ENCODE peak calls at places on chromosomes 6 and 20, in four cellular contexts. One of them, this sample, is unnamed.
A peak's percentile ranks its signal among the peaks of the same experiment; 100 is the strongest.

GRCh38 chr6:85483041-85483700 is 33.3 kb downstream of the NT5E start:
- DNase-seq in PC-9: peak; percentile 37
- DNase-seq in adrenal gland: peak; percentile 86
- DNase-seq in spleen: peak; percentile 94
- DNase-seq in this sample: peak; percentile 87

GRCh38 chr6:27251672-27252251 is 4.3 kb downstream of the PRSS16 start:
- DNase-seq in PC-9: peak; percentile 86
- DNase-seq in adrenal gland: peak; percentile 68
- DNase-seq in spleen: peak; percentile 89
- DNase-seq in this sample: peak; percentile 94

GRCh38 chr20:9397928-9398327 is 116.5 kb upstream of the LAMP5 start:
- DNase-seq in PC-9: no peak
- DNase-seq in adrenal gland: peak; percentile 26
- DNase-seq in spleen: no peak
- DNase-seq in this sample: no peak

GRCh38 chr6:28081486-28081751 is 1.1 kb downstream of the ZNF165 start:
- DNase-seq in PC-9: no peak
- DNase-seq in adrenal gland: no peak
- DNase-seq in spleen: no peak
- DNase-seq in this sample: no peak

GRCh38 chr6:26431258-26432162 is 8.8 kb upstream of the BTN3A3 start:
- DNase-seq in PC-9: no peak
- DNase-seq in adrenal gland: no peak
- DNase-seq in spleen: no peak
- DNase-seq in this sample: no peak

GRCh38 chr6:130183271-130184222 is 39.2 kb downstream of the SAMD3 start:
- DNase-seq in PC-9: no peak
- DNase-seq in adrenal gland: no peak
- DNase-seq in spleen: no peak
- DNase-seq in this sample: no peak

GRCh38 chr6:119349041-119349340 is 570 bp downstream of the MAN1A1 start:
- DNase-seq in PC-9: no peak
- DNase-seq in adrenal gland: no peak
- DNase-seq in spleen: peak; percentile 93
- DNase-seq in this sample: no peak

GRCh38 chr20:21384308-21384892 is 12.9 kb downstream of the NKX2-4 start:
- DNase-seq in PC-9: no peak
- DNase-seq in adrenal gland: no peak
- DNase-seq in spleen: no peak
- DNase-seq in this sample: no peak

GRCh38 chr6:108556864-108557493 is 3.7 kb upstream of the FOXO3 start:
- DNase-seq in PC-9: no peak
- DNase-seq in adrenal gland: peak; percentile 33
- DNase-seq in spleen: no peak
- DNase-seq in this sample: no peak

GRCh38 chr6:129667621-129668020 is 42.4 kb downstream of the ARHGAP18 start:
- DNase-seq in PC-9: peak; percentile 59
- DNase-seq in adrenal gland: peak; percentile 88
- DNase-seq in spleen: no peak
- DNase-seq in this sample: no peak

GRCh38 chr6:142773324-142773723 is 171.7 kb downstream of the HIVEP2 start:
- DNase-seq in PC-9: no peak
- DNase-seq in adrenal gland: no peak
- DNase-seq in spleen: no peak
- DNase-seq in this sample: no peak

GRCh38 chr20:19974621-19975435 is 42.3 kb upstream of the NAA20 start:
- DNase-seq in PC-9: peak; percentile 84
- DNase-seq in adrenal gland: peak; percentile 92
- DNase-seq in spleen: peak; percentile 88
- DNase-seq in this sample: peak; percentile 94

GRCh38 chr20:63167026-63167917 is 48.7 kb downstream of the YTHDF1 start:
- DNase-seq in PC-9: no peak
- DNase-seq in adrenal gland: no peak
- DNase-seq in spleen: no peak
- DNase-seq in this sample: no peak

GRCh38 chr6:64803470-64804166 is 903.4 kb downstream of the EYS start:
- DNase-seq in PC-9: no peak
- DNase-seq in adrenal gland: no peak
- DNase-seq in spleen: peak; percentile 66
- DNase-seq in this sample: no peak

GRCh38 chr6:152721956-152722355 is 24.3 kb downstream of the MYCT1 start:
- DNase-seq in PC-9: no peak
- DNase-seq in adrenal gland: no peak
- DNase-seq in spleen: peak; percentile 33
- DNase-seq in this sample: no peak

GRCh38 chr6:108492131-108492766 is 68.5 kb upstream of the FOXO3 start:
- DNase-seq in PC-9: peak; percentile 53
- DNase-seq in adrenal gland: no peak
- DNase-seq in spleen: no peak
- DNase-seq in this sample: no peak

GRCh38 chr6:166365806-166366205 is 16.9 kb downstream of the MPC1 start:
- DNase-seq in PC-9: no peak
- DNase-seq in adrenal gland: no peak
- DNase-seq in spleen: no peak
- DNase-seq in this sample: no peak

GRCh38 chr6:123036663-123037062 is 40.6 kb downstream of the CLVS2 start:
- DNase-seq in PC-9: no peak
- DNase-seq in adrenal gland: no peak
- DNase-seq in spleen: no peak
- DNase-seq in this sample: no peak

GRCh38 chr6:147167576-147168461 is 36.4 kb upstream of the STXBP5 start:
- DNase-seq in PC-9: no peak
- DNase-seq in adrenal gland: no peak
- DNase-seq in spleen: no peak
- DNase-seq in this sample: no peak

GRCh38 chr6:27503436-27504030 is 30.6 kb upstream of the ZNF184 start:
- DNase-seq in PC-9: peak; percentile 75
- DNase-seq in adrenal gland: peak; percentile 59
- DNase-seq in spleen: peak; percentile 81
- DNase-seq in this sample: no peak

GRCh38 chr20:23245553-23246128 is 105.0 kb upstream of the NXT1 start:
- DNase-seq in PC-9: no peak
- DNase-seq in adrenal gland: peak; percentile 69
- DNase-seq in spleen: peak; percentile 88
- DNase-seq in this sample: peak; percentile 81

GRCh38 chr6:42642794-42643193 is 79.0 kb downstream of the UBR2 start:
- DNase-seq in PC-9: no peak
- DNase-seq in adrenal gland: no peak
- DNase-seq in spleen: no peak
- DNase-seq in this sample: no peak

GRCh38 chr20:48273843-48274242 is 488.6 kb upstream of the SULF2 start:
- DNase-seq in PC-9: no peak
- DNase-seq in adrenal gland: no peak
- DNase-seq in spleen: no peak
- DNase-seq in this sample: no peak

GRCh38 chr6:76552268-76552667 is 479.8 kb upstream of the IMPG1 start:
- DNase-seq in PC-9: no peak
- DNase-seq in adrenal gland: no peak
- DNase-seq in spleen: no peak
- DNase-seq in this sample: no peak

GRCh38 chr6:155186052-155186658 is 77.7 kb upstream of the CLDN20 start:
- DNase-seq in PC-9: no peak
- DNase-seq in adrenal gland: no peak
- DNase-seq in spleen: no peak
- DNase-seq in this sample: no peak

GRCh38 chr6:118668761-118669411 is 17.5 kb upstream of the CEP85L start:
- DNase-seq in PC-9: peak; percentile 73
- DNase-seq in adrenal gland: no peak
- DNase-seq in spleen: no peak
- DNase-seq in this sample: no peak

GRCh38 chr6:41976794-41977484 is 35.3 kb upstream of the CCND3 start:
- DNase-seq in PC-9: peak; percentile 77
- DNase-seq in adrenal gland: no peak
- DNase-seq in spleen: no peak
- DNase-seq in this sample: no peak

GRCh38 chr20:17938889-17939619 is 29.5 kb downstream of the SNX5 start:
- DNase-seq in PC-9: no peak
- DNase-seq in adrenal gland: peak; percentile 71
- DNase-seq in spleen: peak; percentile 89
- DNase-seq in this sample: peak; percentile 76

GRCh38 chr20:21381619-21382018 is 15.7 kb downstream of the NKX2-4 start:
- DNase-seq in PC-9: no peak
- DNase-seq in adrenal gland: no peak
- DNase-seq in spleen: no peak
- DNase-seq in this sample: no peak

GRCh38 chr6:22765015-22765414 is 195.6 kb downstream of the HDGFL1 start:
- DNase-seq in PC-9: no peak
- DNase-seq in adrenal gland: no peak
- DNase-seq in spleen: no peak
- DNase-seq in this sample: no peak

GRCh38 chr6:37259191-37259590 is 1.2 kb upstream of the TMEM217 start:
- DNase-seq in PC-9: no peak
- DNase-seq in adrenal gland: no peak
- DNase-seq in spleen: no peak
- DNase-seq in this sample: no peak

GRCh38 chr20:42531675-42531985 is 658.1 kb downstream of the PTPRT start:
- DNase-seq in PC-9: no peak
- DNase-seq in adrenal gland: no peak
- DNase-seq in spleen: no peak
- DNase-seq in this sample: no peak

GRCh38 chr6:105992315-105992961 is 93.7 kb upstream of the PRDM1 start:
- DNase-seq in PC-9: peak; percentile 54
- DNase-seq in adrenal gland: peak; percentile 79
- DNase-seq in spleen: peak; percentile 96
- DNase-seq in this sample: peak; percentile 92

GRCh38 chr20:9353916-9354276 is 160.5 kb upstream of the LAMP5 start:
- DNase-seq in PC-9: no peak
- DNase-seq in adrenal gland: no peak
- DNase-seq in spleen: no peak
- DNase-seq in this sample: no peak

GRCh38 chr20:61405007-61405406 is 152.9 kb downstream of the CDH4 start:
- DNase-seq in PC-9: no peak
- DNase-seq in adrenal gland: no peak
- DNase-seq in spleen: no peak
- DNase-seq in this sample: no peak

GRCh38 chr6:167952512-167952859 is 45.0 kb upstream of the KIF25 start:
- DNase-seq in PC-9: no peak
- DNase-seq in adrenal gland: no peak
- DNase-seq in spleen: no peak
- DNase-seq in this sample: no peak

GRCh38 chr6:158416841-158417759 is 104.8 kb downstream of the TULP4 start:
- DNase-seq in PC-9: no peak
- DNase-seq in adrenal gland: no peak
- DNase-seq in spleen: no peak
- DNase-seq in this sample: no peak
- H3K27ac ChIP-seq in PC-9: no peak overlapping the region
- H3K27ac ChIP-seq in adrenal gland: no peak overlapping the region
- H3K27ac ChIP-seq in spleen: no peak overlapping the region
- H3K27ac ChIP-seq in this sample: no peak overlapping the region

GRCh38 chr6:116373940-116374339 is 3.2 kb downstream of the DSE start:
- DNase-seq in PC-9: no peak
- DNase-seq in adrenal gland: no peak
- DNase-seq in spleen: no peak
- DNase-seq in this sample: no peak
- H3K27ac ChIP-seq in PC-9: no peak overlapping the region
- H3K27ac ChIP-seq in adrenal gland: no peak overlapping the region
- H3K27ac ChIP-seq in spleen: no peak overlapping the region
- H3K27ac ChIP-seq in this sample: no peak overlapping the region

DNA sequence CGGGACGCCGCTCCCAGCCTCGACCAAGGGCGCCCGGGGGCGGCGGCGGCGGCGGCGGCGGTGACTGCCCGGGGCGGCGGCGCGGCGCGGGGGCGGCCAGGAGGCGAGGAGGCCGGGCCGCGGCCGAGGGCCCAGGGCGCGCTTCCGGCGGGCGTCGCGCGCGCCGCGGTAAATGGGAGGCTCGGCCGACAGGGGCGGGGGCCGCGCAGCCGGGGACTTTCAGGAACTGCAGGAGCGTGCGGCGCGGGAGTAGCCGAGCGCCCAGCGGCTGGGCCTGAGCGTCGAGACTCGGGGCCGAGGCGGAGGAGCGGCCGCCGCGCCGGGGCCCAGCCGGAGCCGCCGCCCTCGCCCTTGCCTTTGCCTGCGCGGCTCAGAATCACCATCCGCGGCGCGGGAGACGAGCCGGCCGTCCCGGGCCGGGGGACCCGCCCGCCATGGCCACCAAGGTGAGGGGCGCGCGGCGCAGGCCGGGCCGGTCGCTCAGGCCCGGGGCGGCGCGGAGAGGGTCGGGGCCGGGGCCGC is at the start of gene SNX9:
- DNase-seq in PC-9: no peak
- DNase-seq in adrenal gland: peak; percentile 81
- DNase-seq in spleen: peak; percentile 93
- DNase-seq in this sample: peak; percentile 87
- H3K27ac ChIP-seq in PC-9: peak within 1 kb of the TSS; percentile 70
- H3K27ac ChIP-seq in adrenal gland: peak within 1 kb of the TSS; percentile 79
- H3K27ac ChIP-seq in spleen: peak within 1 kb of the TSS; percentile 93
- H3K27ac ChIP-seq in this sample: peak within 1 kb of the TSS; percentile 91

DNA sequence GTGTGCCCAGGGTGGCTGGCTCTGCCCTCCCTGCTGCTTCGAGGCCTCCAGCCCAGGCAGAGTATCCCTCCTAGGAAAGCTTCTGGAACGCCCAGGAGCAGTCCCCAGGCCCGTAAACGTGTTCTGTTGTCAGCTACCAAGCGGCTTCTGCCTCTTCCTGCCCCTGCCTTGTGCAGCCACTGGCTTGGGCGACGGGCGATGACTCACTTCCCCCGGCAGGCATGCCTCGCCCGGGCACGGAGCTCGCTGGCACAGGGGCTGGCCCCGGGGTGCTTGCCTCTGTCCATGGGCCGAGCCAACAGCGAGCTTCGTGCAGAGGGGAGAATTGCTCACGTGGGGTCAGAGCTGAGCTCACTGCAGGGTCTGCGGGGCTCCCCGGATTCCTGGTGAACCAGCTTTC is 86.7 kb upstream of the THBS2 start:
- DNase-seq in PC-9: no peak
- DNase-seq in adrenal gland: peak; percentile 76
- DNase-seq in spleen: no peak
- DNase-seq in this sample: no peak
- H3K27ac ChIP-seq in PC-9: no peak overlapping the region
- H3K27ac ChIP-seq in adrenal gland: no peak overlapping the region
- H3K27ac ChIP-seq in spleen: no peak overlapping the region
- H3K27ac ChIP-seq in this sample: no peak overlapping the region

GRCh38 chr6:53679446-53679933 is 13.9 kb upstream of the KLHL31 start:
- DNase-seq in PC-9: peak; percentile 52
- DNase-seq in adrenal gland: no peak
- DNase-seq in spleen: no peak
- DNase-seq in this sample: no peak
- H3K27ac ChIP-seq in PC-9: no peak overlapping the region
- H3K27ac ChIP-seq in adrenal gland: no peak overlapping the region
- H3K27ac ChIP-seq in spleen: no peak overlapping the region
- H3K27ac ChIP-seq in this sample: no peak overlapping the region

DNA sequence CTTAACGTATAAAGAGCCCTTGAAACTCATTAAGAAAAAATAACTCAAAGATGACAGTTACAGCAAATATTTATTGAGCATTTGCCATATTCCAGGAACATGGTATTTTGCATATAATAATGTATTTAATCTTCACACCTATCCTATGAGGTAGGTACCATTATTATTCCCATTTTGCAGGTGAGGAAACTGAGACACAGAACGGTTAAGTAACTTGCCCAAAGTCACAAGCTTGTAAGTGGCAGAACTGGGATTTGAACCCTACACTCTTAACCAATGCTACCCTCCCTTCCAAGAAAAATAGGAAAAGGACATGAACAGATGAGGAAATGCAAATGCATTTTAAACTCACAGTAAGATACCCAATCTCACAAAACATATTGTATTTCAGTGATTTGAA is 5.3 kb upstream of the UBE2V1 start:
- DNase-seq in PC-9: no peak
- DNase-seq in adrenal gland: no peak
- DNase-seq in spleen: no peak
- DNase-seq in this sample: no peak
- H3K27ac ChIP-seq in PC-9: no peak overlapping the region
- H3K27ac ChIP-seq in adrenal gland: no peak overlapping the region
- H3K27ac ChIP-seq in spleen: no peak overlapping the region
- H3K27ac ChIP-seq in this sample: no peak overlapping the region

This sample was measured in upper lobe of right lung.